ENCODE peak calls at places on chromosomes 5 and 9, in seven cellular contexts. K, T, I, D, Y, F and W are unnamed samples.
A peak's percentile ranks its signal among the peaks of the same experiment; 100 is the strongest.

GRCh38 chr5:173594061-173594460 is 22.4 kb downstream of the BOD1 start:
- DNase-seq in K (no peak), I (no peak), Y (no peak), D (no peak), F (no peak), T (no peak), W (no peak)

GRCh38 chr9:132876849-132877248 is 1.2 kb downstream of the AK8 start:
- DNase-seq in D (no peak), I (no peak), F (no peak), K (no peak), T (no peak), Y (no peak), W (no peak)

GRCh38 chr9:16417101-16417500 is 453.4 kb downstream of the BNC2 start:
- DNase-seq in Y (peak; percentile 39), F (no peak), T (no peak), K (peak; percentile 45), D (no peak), I (no peak), W (no peak)

GRCh38 chr9:21015122-21015815 is 16.2 kb downstream of the HACD4 start:
- DNase-seq in I (no peak), F (no peak), T (no peak), K (no peak), D (peak; percentile 68), Y (peak; percentile 21), W (no peak)

GRCh38 chr9:91682806-91683205 is 259.2 kb upstream of the NFIL3 start:
- DNase-seq in T (no peak), K (no peak), Y (no peak), F (no peak), D (no peak), I (no peak), W (no peak)

GRCh38 chr9:99445377-99445891 is 223.4 kb downstream of the SEC61B start:
- DNase-seq in F (no peak), T (no peak), I (no peak), D (no peak), Y (no peak), K (no peak), W (no peak)

GRCh38 chr9:2343756-2344155 is 277.8 kb upstream of the VLDLR start:
- DNase-seq in I (no peak), T (no peak), F (no peak), Y (no peak), K (no peak), D (no peak), W (no peak)

GRCh38 chr9:117574099-117574498 is 130.1 kb upstream of the TLR4 start:
- DNase-seq in T (no peak), D (no peak), K (no peak), F (no peak), Y (no peak), I (no peak), W (no peak)

GRCh38 chr5:28516657-28517175 is 1478.3 kb upstream of the CDH9 start:
- DNase-seq in D (no peak), F (no peak), Y (no peak), T (no peak), I (no peak), K (no peak), W (no peak)

GRCh38 chr9:28105001-28105400 is 531.7 kb upstream of the C9orf72 start:
- DNase-seq in D (no peak), F (no peak), I (no peak), K (no peak), Y (no peak), T (no peak), W (no peak)

GRCh38 chr9:19641046-19641445 is 147.8 kb downstream of the SLC24A2 start:
- DNase-seq in Y (no peak), F (no peak), D (peak; percentile 52), T (no peak), K (no peak), I (no peak), W (no peak)

GRCh38 chr5:55173696-55174101 is 722 bp upstream of the CDC20B start:
- DNase-seq in T (no peak), F (no peak), Y (no peak), I (peak; percentile 18), D (peak; percentile 8), K (no peak), W (no peak)

GRCh38 chr5:94524841-94525697 is 93.3 kb downstream of the KIAA0825 start:
- DNase-seq in I (peak; percentile 22), K (peak; percentile 9), T (peak; percentile 32), F (peak; percentile 47), D (peak; percentile 75), Y (peak; percentile 60), W (peak; percentile 14)

GRCh38 chr5:126917918-126918623 is 112.3 kb downstream of the MARCHF3 start:
- DNase-seq in T (no peak), D (peak; percentile 67), F (no peak), Y (peak; percentile 16), I (peak; percentile 21), K (no peak), W (no peak)

GRCh38 chr9:100170085-100170484 is 71.0 kb downstream of the INVS start:
- DNase-seq in T (no peak), F (no peak), Y (peak; percentile 35), I (no peak), K (no peak), D (no peak), W (no peak)

GRCh38 chr9:130352081-130352480 is 86.5 kb downstream of the HMCN2 start:
- DNase-seq in Y (no peak), D (no peak), T (no peak), K (peak; percentile 12), F (no peak), I (no peak), W (no peak)

GRCh38 chr9:35048521-35048920 is 23.9 kb downstream of the VCP start:
- DNase-seq in D (no peak), F (no peak), Y (no peak), T (no peak), K (no peak), I (no peak), W (no peak)

GRCh38 chr5:170268153-170268689 is 29.4 kb downstream of the LCP2 start:
- DNase-seq in K (no peak), T (no peak), D (no peak), F (no peak), I (no peak), Y (no peak), W (no peak)

GRCh38 chr5:170269579-170269978 is 28.0 kb downstream of the LCP2 start:
- DNase-seq in Y (peak; percentile 3), F (no peak), I (no peak), T (no peak), D (no peak), K (no peak), W (no peak)

GRCh38 chr5:170270670-170271069 is 26.9 kb downstream of the LCP2 start:
- DNase-seq in Y (no peak), T (no peak), I (no peak), K (no peak), D (no peak), F (no peak), W (no peak)

GRCh38 chr5:170267431-170268152 is 30.0 kb downstream of the LCP2 start:
- DNase-seq in D (peak; percentile 93), I (peak; percentile 76), K (peak; percentile 34), F (peak; percentile 28), T (peak; percentile 37), Y (peak; percentile 75), W (no peak)

GRCh38 chr5:170268884-170269283 is 28.7 kb downstream of the LCP2 start:
- DNase-seq in Y (no peak), F (no peak), K (no peak), I (peak; percentile 30), D (no peak), T (no peak), W (no peak)
- H3K36me3 ChIP-seq in Y (no peaks in the 10 kb centered on the region), F (no peaks in the 10 kb centered on the region), K (peaks cover 22% of the 10 kb centered on the region), I (peaks cover 2% of the 10 kb centered on the region), D (no peaks in the 10 kb centered on the region), T (no peaks in the 10 kb centered on the region), W (no peaks in the 10 kb centered on the region)

GRCh38 chr9:972512-973294 is 3.8 kb upstream of the DMRT3 start:
- DNase-seq in F (no peak), I (no peak), T (no peak), K (no peak), D (peak; percentile 60), Y (no peak), W (no peak)
- TF ChIP-seq EZH2 in F (no peak), I (no peak), T (no peak), K (no peak), D (peak; percentile 94), Y (peak; percentile 94), W (no peak)

DNA sequence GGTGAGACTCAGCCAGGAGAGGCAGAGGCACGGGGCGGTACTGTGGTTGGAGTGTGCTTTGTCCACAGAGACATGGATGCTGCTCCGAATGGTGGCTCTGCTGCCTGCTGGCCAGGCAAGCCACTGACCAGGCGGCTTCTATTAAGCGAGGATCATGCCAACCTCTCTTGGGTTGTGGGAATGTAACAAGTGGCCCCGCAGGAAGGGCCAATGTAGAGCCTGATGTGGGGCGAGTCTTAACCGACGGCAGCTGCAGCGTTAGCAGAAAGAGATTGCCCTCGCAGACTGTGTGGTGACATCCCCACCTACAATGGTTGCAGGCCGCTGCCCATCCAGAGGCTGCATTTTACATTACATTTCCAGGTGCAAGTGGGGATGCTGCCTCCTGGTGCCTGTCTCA is 46.6 kb upstream of the SLC25A51 start:
- DNase-seq in K (no peak), Y (no peak), T (no peak), F (no peak), D (peak; percentile 16), I (no peak), W (no peak)
- TF ChIP-seq POLR2AphosphoS5 in K (no peak), Y (no peak), T (no peak), F (no peak), D (no peak), I (no peak), W (no peak)

GRCh38 chr5:138180841-138181240 is 1.9 kb downstream of the KIF20A start:
- DNase-seq in F (no peak), D (no peak), Y (no peak), I (no peak), K (no peak), T (no peak), W (no peak)

GRCh38 chr5:138179277-138179857 is 455 bp downstream of the KIF20A start:
- DNase-seq in I (peak; percentile 22), Y (no peak), D (peak; percentile 31), T (no peak), K (no peak), F (peak; percentile 8), W (no peak)

GRCh38 chr5:138177936-138178515 is 404 bp downstream of the BRD8 start:
- DNase-seq in D (peak; percentile 65), I (peak; percentile 60), K (no peak), F (peak; percentile 23), T (no peak), Y (peak; percentile 60), W (no peak)

GRCh38 chr5:138180183-138180782 is 1.4 kb downstream of the KIF20A start:
- DNase-seq in D (peak; percentile 52), F (peak; percentile 73), Y (peak; percentile 76), I (peak; percentile 58), K (peak; percentile 62), T (peak; percentile 52), W (peak; percentile 47)

DNA sequence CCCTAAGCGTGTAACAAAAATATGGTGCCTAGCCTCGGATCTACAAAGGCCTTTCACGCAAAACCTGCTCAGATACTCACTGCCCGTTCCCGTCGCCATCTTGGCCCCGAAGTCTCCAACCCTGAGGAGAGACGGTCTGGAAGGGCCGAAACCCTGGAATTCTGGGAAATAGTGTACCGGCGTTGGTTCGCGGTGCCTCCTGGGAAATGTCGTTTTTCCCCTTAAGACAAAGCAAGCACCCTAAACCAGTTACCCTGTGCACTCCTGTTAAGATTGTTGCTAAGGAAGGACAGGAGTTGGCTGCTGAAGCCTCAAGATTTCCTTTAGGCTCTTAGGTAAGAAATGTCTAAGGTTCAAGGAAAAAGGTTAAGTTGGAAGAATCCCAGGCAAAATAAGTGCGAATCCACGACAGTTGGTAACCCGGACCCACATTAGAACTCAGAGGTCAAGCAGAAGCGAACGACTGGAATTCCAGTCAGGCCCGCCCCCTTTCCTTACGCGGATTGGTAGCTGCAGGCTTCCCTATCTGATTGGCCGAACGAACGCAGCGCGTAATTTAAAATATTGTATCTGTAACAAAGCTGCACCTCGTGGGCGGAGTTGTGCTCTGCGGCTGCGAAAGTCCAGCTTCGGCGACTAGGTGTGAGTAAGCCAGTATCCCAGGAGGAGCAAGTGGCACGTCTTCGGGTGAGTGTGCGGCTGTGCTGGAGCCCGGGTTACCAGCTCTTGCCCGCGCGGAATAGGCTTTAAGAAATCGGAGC is at the start of the genes BRD8 and KIF20A:
- DNase-seq in T (peak; percentile 94), K (peak; percentile 92), I (peak; percentile 96), Y (peak; percentile 98), D (peak; percentile 99), F (peak; percentile 96), W (peak; percentile 88)
- H3K36me3 ChIP-seq in T (peaks cover 35% of the 10 kb centered on the region), K (peaks cover 18% of the 10 kb centered on the region), I (peaks cover 60% of the 10 kb centered on the region), Y (peaks cover 9% of the 10 kb centered on the region), D (peaks cover 45% of the 10 kb centered on the region), F (peaks cover 36% of the 10 kb centered on the region), W (peaks cover 60% of the 10 kb centered on the region)